ENCODE peak calls at places on chromosomes 2 and 18, in nine cellular contexts. P is astrocyte of the spinal cord, T is stomach, W is heart left ventricle, G is fibroblast of lung, U is AG09309, E is coronary artery, D is dorsolateral prefrontal cortex, O is fibroblast of villous mesenchyme. N is an unnamed sample.

GRCh38 chr2:38190542-38191218 is 114.7 kb upstream of the CYP1B1 start:
- DNase-seq in P (peak; percentile 83), T (no peak), W (no peak), G (peak; percentile 97), U (peak; percentile 97), E (no peak), D (no peak), O (peak; percentile 76), N (peak; percentile 91)

GRCh38 chr18:6785411-6785810 is 55.9 kb downstream of the ARHGAP28 start:
- DNase-seq in P (no peak), T (no peak), W (no peak), G (no peak), U (no peak), E (no peak), D (no peak), O (no peak), N (no peak)

GRCh38 chr18:79597176-79598045 is 82.2 kb upstream of the CTDP1 start:
- DNase-seq in P (no peak), T (no peak), W (no peak), G (no peak), U (no peak), E (no peak), D (no peak), O (no peak), N (no peak)

GRCh38 chr18:58239879-58240278 is 195.9 kb downstream of the NEDD4L start:
- DNase-seq in P (no peak), T (no peak), W (no peak), G (peak; percentile 35), U (no peak), E (no peak), D (no peak), O (no peak), N (no peak)

GRCh38 chr2:134218928-134219707 is 34.8 kb upstream of the MGAT5 start:
- DNase-seq in P (no peak), T (no peak), W (peak; percentile 36), G (no peak), U (no peak), E (no peak), D (no peak), O (no peak), N (no peak)

GRCh38 chr2:122028371-122029102 is 273.1 kb downstream of the TSN start:
- DNase-seq in P (peak; percentile 23), T (no peak), W (no peak), G (peak; percentile 94), U (peak; percentile 63), E (no peak), D (no peak), O (peak; percentile 33), N (peak; percentile 51)

GRCh38 chr2:182672471-182673165 is 43.4 kb upstream of the DNAJC10 start:
- DNase-seq in P (peak; percentile 74), T (no peak), W (no peak), G (peak; percentile 83), U (peak; percentile 60), E (no peak), D (no peak), O (peak; percentile 58), N (peak; percentile 85)

GRCh38 chr18:8960740-8961657 is 141.5 kb upstream of the NDUFV2 start:
- DNase-seq in P (peak; percentile 81), T (no peak), W (no peak), G (peak; percentile 90), U (no peak), E (no peak), D (no peak), O (no peak), N (peak; percentile 90)

GRCh38 chr18:5167827-5168226 is 29.2 kb downstream of the AKAIN1 start:
- DNase-seq in P (no peak), T (no peak), W (no peak), G (no peak), U (no peak), E (no peak), D (no peak), O (no peak), N (no peak)

GRCh38 chr2:101577173-101577572 is 102.3 kb upstream of the RFX8 start:
- DNase-seq in P (peak; percentile 7), T (no peak), W (no peak), G (no peak), U (no peak), E (no peak), D (no peak), O (no peak), N (peak; percentile 12)

GRCh38 chr18:63881851-63882250 is 5.7 kb upstream of the SERPINB2 start:
- DNase-seq in P (peak; percentile 10), T (no peak), W (no peak), G (peak; percentile 47), U (no peak), E (no peak), D (no peak), O (peak; percentile 32), N (peak; percentile 42)

GRCh38 chr2:38376346-38376682 is 759 bp downstream of the ATL2 start:
- DNase-seq in P (peak; percentile 64), T (peak; percentile 49), W (no peak), G (peak; percentile 74), U (no peak), E (no peak), D (no peak), O (peak; percentile 83), N (peak; percentile 68)

DNA sequence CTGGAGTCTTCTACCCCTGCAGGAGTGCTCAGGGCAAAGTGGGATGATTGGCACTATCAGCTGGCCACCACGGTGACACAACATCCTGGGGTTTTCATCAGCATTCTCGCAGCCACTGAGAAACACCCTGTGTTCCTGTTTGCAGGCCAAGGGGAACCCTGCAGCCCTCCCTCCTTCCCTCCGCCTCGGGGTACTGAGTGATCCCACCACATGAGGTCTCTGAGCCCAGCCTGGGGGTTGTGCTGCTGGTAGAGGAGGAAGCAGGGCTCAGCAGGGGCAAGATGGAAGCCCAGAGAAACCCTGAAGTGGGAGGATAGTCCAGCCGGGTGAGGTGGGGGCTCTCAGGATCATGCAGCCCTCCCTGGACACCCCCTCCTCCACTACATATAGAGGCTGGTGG is at the start of gene OXER1:
- DNase-seq in P (no peak), T (no peak), W (no peak), G (no peak), U (no peak), E (no peak), D (no peak), O (no peak), N (no peak)
- TF ChIP-seq CTCF in P (no peak), T (no peak), W (no peak), G (no peak), U (no peak), E (no peak), D (no peak), O (no peak), N (no peak)

DNA sequence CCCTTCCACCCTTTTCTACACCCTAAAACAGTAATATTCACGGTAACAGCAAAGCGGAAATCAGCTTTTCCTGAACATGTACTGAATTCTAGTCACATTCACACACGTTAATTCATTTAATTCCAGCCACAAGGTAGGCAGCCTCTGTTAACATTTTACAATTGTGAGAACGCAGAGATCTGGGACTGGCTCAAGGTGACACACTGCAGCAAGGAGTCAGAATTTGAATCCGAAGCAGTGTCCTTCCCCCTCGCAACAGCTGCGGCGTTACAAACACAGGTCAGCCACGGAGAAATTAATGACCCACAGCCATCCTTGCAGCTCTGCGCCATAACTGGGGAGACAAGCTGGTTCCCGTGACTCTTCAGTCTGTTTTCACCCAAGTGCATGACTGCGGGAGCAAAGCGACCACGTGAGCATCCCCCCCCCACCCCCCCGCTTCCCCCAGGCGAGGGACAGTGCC is 775 bp upstream of the SLC20A1 start:
- DNase-seq in P (no peak), T (no peak), W (no peak), G (no peak), U (no peak), E (no peak), D (no peak), O (peak; percentile 70), N (peak; percentile 65)
- H3K4me3 ChIP-seq in P (peak overlapping the region; percentile 70), T (peak overlapping the region; percentile 83), W (peak overlapping the region; percentile 95), G (peak overlapping the region; percentile 68), U (peak overlapping the region; percentile 64), E (peak overlapping the region; percentile 97), D (peak overlapping the region; percentile 89), O (peak overlapping the region; percentile 94), N (peak overlapping the region; percentile 80)

DNA sequence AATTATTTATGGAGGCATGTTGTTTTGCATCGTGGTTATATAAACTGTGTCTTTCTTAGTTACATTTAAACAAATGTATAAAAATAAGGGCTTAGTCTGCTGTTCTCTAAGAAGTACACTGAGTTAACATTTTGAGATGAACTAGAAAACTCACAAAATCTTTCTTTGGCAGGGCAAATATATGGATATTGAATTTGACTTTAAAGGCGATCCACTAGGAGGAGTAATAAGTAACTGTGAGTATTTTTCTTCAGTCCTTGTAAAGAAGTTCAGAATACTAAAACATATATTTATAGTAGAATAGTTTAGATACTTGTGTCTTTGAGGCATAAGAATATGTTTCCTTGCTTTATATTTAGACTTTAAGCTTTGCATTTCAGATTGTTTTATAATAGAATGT is 104.8 kb downstream of the MYO1B start:
- DNase-seq in P (no peak), T (no peak), W (no peak), G (no peak), U (no peak), E (no peak), D (no peak), O (no peak), N (no peak)
- TF ChIP-seq CTCF in P (peak; percentile 7), T (no peak), W (no peak), G (no peak), U (no peak), E (no peak), D (no peak), O (no peak), N (peak; percentile 28)

DNA sequence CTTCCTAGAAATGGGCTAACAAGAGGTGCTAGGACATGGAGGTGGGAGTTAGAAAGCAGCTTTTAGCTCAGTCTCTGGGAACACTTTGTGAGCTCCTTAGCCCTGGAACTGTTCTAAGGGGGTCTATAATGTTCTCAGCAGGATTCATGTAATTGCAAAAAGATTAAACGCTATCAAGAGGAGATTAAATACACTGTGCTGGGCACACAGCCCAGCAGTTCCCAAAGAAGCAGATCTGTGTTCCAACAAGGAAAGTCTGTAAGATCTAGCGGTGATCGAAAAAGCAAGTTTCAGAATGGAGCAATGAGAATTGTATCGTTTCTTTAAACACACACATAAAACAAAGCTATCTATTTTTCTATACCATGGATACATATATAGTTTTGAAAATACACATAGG is 2.4 kb upstream of the ARID5A start:
- DNase-seq in P (no peak), T (no peak), W (no peak), G (no peak), U (no peak), E (no peak), D (no peak), O (no peak), N (no peak)
- H3K4me3 ChIP-seq in P (no peak overlapping the region), T (no peak overlapping the region), W (no peak overlapping the region), G (no peak overlapping the region), U (no peak overlapping the region), E (peak overlapping the region; percentile 35), D (no peak overlapping the region), O (no peak overlapping the region), N (no peak overlapping the region)

DNA sequence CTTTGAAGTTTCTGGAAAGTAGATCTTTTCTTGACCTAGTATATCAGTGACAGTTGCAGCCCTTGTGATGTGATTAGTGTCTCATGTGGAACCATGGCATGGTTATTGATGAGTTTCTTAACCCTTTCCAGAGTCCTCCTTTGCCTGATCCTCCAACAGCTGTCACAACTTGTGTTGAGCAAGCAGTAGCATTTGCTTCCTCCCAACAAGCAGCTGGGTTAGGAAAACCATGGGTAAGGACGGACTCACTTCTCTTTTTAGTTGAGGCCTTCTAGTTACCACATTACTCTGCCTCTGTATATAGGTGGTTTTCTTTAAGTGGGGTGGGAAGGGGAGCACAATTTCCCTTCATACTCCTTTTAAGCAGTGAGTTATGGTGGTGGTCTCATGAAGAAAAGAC is 96.3 kb downstream of the XRCC5 start:
- DNase-seq in P (no peak), T (no peak), W (no peak), G (no peak), U (no peak), E (no peak), D (no peak), O (no peak), N (no peak)
- TF ChIP-seq CTCF in P (no peak), T (no peak), W (no peak), G (no peak), U (no peak), E (no peak), D (no peak), O (no peak), N (no peak)